ENCODE peak calls at places on chromosomes 2 and 18, in ten cellular contexts. H is H9, T is mammary epithelial cell, U is mesenchymal stem cell, O is fibroblast of lung, C is kidney, I is aorta, L is GM12878, A is heart left ventricle, B is GM23248. V is an unnamed sample.
A peak's percentile ranks its signal among the peaks of the same experiment; 100 is the strongest.

GRCh38 chr2:170829016-170829415 is 12.3 kb downstream of the GAD1 start:
- DNase-seq in B (no peak), U (no peak), I (no peak), H (no peak), O (no peak), T (no peak), L (no peak), A (no peak), C (no peak), V (no peak)

GRCh38 chr2:156405586-156405985 is 30.6 kb upstream of the GPD2 start:
- DNase-seq in A (no peak), L (no peak), H (no peak), O (no peak), U (peak; percentile 43), T (peak; percentile 6), C (no peak), B (peak; percentile 79), I (peak; percentile 49), V (no peak)

GRCh38 chr2:196743165-196743564 is 56.3 kb downstream of the GTF3C3 start:
- DNase-seq in I (no peak), H (peak; percentile 24), O (no peak), L (no peak), C (no peak), A (no peak), T (no peak), U (no peak), B (no peak), V (no peak)

GRCh38 chr18:12839057-12839525 is 44.9 kb downstream of the PTPN2 start:
- DNase-seq in T (peak; percentile 78), B (peak; percentile 16), I (no peak), H (no peak), U (peak; percentile 18), C (no peak), L (peak; percentile 79), A (no peak), O (no peak), V (peak; percentile 13)

GRCh38 chr2:98654702-98655488 is 46.5 kb downstream of the UNC50 start:
- DNase-seq in C (no peak), H (no peak), O (no peak), T (no peak), A (no peak), B (no peak), I (no peak), U (no peak), L (no peak), V (peak; percentile 75)

GRCh38 chr2:25341753-25342371 is at the start of gene DNMT3A:
- DNase-seq in L (no peak), U (peak; percentile 63), H (peak; percentile 62), B (peak; percentile 79), T (peak; percentile 50), O (peak; percentile 68), C (peak; percentile 93), A (peak; percentile 89), I (peak; percentile 83), V (peak; percentile 54)

GRCh38 chr2:182069416-182069815 is 83.8 kb downstream of the PPP1R1C start:
- DNase-seq in T (no peak), A (no peak), U (no peak), L (no peak), H (no peak), O (no peak), I (no peak), B (no peak), C (no peak), V (no peak)

GRCh38 chr2:196849895-196850294 is 40.7 kb upstream of the C2orf66 start:
- DNase-seq in L (no peak), B (peak; percentile 60), T (peak; percentile 26), H (no peak), U (peak; percentile 19), I (no peak), O (peak; percentile 31), A (no peak), C (no peak), V (no peak)

GRCh38 chr18:79246309-79247108 is 149.2 kb upstream of the NFATC1 start:
- DNase-seq in U (peak; percentile 72), C (peak; percentile 82), T (peak; percentile 78), L (peak; percentile 30), A (peak; percentile 83), B (peak; percentile 83), I (peak; percentile 74), O (peak; percentile 70), H (peak; percentile 88), V (peak; percentile 77)

GRCh38 chr2:8609357-8609804 is 72.5 kb upstream of the ID2 start:
- DNase-seq in U (peak; percentile 43), I (no peak), C (no peak), L (no peak), O (peak; percentile 44), B (no peak), A (no peak), H (peak; percentile 40), T (no peak), V (no peak)
- H3K4me1 ChIP-seq in U (peaks cover 5% of the 10 kb centered on the region), I (no peaks in the 10 kb centered on the region), C (no peaks in the 10 kb centered on the region), L (peaks cover 27% of the 10 kb centered on the region), O (peaks cover 4% of the 10 kb centered on the region), B (peaks cover 32% of the 10 kb centered on the region), A (peaks cover 6% of the 10 kb centered on the region), H (no peaks in the 10 kb centered on the region), T (no peaks in the 10 kb centered on the region), V (no peaks in the 10 kb centered on the region)

DNA sequence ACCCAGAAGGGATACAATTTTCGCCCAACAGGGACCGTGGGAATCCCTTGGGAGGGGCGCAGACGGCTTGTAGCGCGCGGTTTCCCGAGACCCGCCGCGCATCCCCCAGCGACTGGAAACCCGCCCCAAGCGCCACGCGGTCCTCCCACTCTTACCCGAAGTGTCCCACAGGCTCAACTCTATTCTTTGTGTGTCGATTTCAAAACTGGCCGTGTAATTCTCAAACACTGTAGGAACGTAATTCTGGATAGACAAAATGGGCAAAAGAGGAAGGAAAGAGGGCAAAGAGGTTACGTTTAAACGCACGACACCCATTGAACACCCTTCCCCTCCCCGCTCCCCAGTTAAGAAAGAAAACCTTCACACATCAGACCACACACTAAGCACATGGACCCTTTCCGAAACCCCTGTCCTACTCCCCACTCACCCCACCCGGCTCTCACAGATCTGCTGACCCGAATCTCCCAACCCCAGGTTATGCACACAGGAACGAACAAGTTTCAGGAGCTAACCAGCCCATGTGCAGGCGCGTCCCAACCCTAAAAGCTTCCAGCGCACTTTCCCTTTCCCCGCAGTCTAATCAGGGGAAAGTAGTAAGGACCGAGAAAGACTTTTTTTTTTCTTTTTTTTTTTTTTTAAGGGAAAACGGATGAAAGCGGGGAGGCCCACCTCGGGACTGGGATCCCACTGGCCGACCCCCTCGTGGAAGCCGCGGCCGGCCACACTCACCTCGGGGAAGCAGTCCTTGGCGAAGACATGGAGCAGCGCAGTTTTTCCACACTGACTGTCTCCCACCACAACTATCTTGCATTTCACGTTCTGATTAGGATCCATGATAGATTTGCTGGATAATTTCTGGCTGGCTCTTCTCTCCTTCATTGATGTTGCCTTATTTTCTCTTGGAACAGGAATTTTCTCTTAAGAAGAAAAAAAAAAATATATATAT is 655 bp downstream of the RND3 start:
- DNase-seq in O (peak; percentile 62), C (peak; percentile 73), H (peak; percentile 33), U (peak; percentile 61), A (no peak), T (no peak), L (no peak), I (peak; percentile 56), B (peak; percentile 69), V (no peak)
- H3K27ac ChIP-seq in O (peak overlapping the region; percentile 98), C (peak overlapping the region; percentile 98), H (no peak overlapping the region), U (peak overlapping the region; percentile 88), A (peak overlapping the region; percentile 98), T (peak overlapping the region; percentile 99), L (no peak overlapping the region), I (peak overlapping the region; percentile 64), B (peak overlapping the region; percentile 95), V (no peak overlapping the region)

GRCh38 chr2:172434821-172435607 is 7.6 kb downstream of the ITGA6 start:
- DNase-seq in L (no peak), I (no peak), C (no peak), O (peak; percentile 20), T (no peak), H (peak; percentile 57), B (no peak), U (peak; percentile 43), A (no peak), V (no peak)

GRCh38 chr2:172437419-172438063 is 10.2 kb downstream of the ITGA6 start:
- DNase-seq in L (peak; percentile 16), I (no peak), H (no peak), O (no peak), U (no peak), T (no peak), A (no peak), B (no peak), C (no peak), V (peak; percentile 35)

GRCh38 chr2:172433169-172433568 is 5.8 kb downstream of the ITGA6 start:
- DNase-seq in T (no peak), B (no peak), U (no peak), I (no peak), L (no peak), A (no peak), O (no peak), H (no peak), C (no peak), V (no peak)

GRCh38 chr2:172436889-172437288 is 9.5 kb downstream of the ITGA6 start:
- DNase-seq in O (no peak), A (no peak), B (no peak), U (no peak), T (peak; percentile 92), H (no peak), I (no peak), C (no peak), L (no peak), V (no peak)

GRCh38 chr2:172435608-172435911 is 8.2 kb downstream of the ITGA6 start:
- DNase-seq in I (no peak), C (no peak), A (no peak), H (no peak), O (no peak), L (no peak), U (no peak), B (no peak), T (no peak), V (no peak)
- H3K4me1 ChIP-seq in I (no peaks in the 10 kb centered on the region), C (peaks cover 35% of the 10 kb centered on the region), A (peaks cover 76% of the 10 kb centered on the region), H (peaks cover 41% of the 10 kb centered on the region), O (peaks cover 2% of the 10 kb centered on the region), L (peaks cover 8% of the 10 kb centered on the region), U (peaks cover 11% of the 10 kb centered on the region), B (peaks cover 29% of the 10 kb centered on the region), T (peaks cover 96% of the 10 kb centered on the region), V (peaks cover 67% of the 10 kb centered on the region)

GRCh38 chr2:237061356-237061755 is 24.3 kb upstream of the COPS8 start:
- DNase-seq in B (no peak), C (no peak), U (no peak), L (no peak), H (no peak), A (no peak), O (no peak), I (no peak), T (no peak), V (no peak)
- H3K27ac ChIP-seq in B (no peak overlapping the region), C (no peak overlapping the region), U (no peak overlapping the region), L (no peak overlapping the region), H (no peak overlapping the region), A (no peak overlapping the region), O (no peak overlapping the region), I (no peak overlapping the region), T (no peak overlapping the region), V (no peak overlapping the region)

DNA sequence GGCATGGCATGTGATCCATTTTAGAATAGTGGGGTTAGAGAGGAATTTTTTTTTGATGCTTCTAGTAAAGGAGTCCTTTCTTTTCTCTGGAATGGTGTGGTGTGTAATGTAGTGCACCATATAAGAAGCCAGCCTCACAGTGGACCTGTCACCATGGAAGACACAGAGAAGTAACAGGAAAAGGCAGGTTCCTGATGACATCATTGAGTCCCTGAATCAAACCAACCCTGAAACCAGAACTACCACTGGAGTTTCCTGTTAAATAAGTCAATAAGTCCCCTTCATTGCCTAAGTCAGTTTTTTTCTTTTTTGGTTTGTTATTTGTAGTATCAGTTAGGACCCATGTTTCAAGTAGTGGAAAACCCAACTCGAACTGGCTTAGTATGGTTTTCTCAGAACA is 11.9 kb downstream of the ADCYAP1 start:
- DNase-seq in C (no peak), U (no peak), A (no peak), B (no peak), T (no peak), I (no peak), H (no peak), O (no peak), L (no peak), V (no peak)
- H3K4me1 ChIP-seq in C (no peaks in the 10 kb centered on the region), U (no peaks in the 10 kb centered on the region), A (no peaks in the 10 kb centered on the region), B (no peaks in the 10 kb centered on the region), T (no peaks in the 10 kb centered on the region), I (no peaks in the 10 kb centered on the region), H (no peaks in the 10 kb centered on the region), O (no peaks in the 10 kb centered on the region), L (no peaks in the 10 kb centered on the region), V (no peaks in the 10 kb centered on the region)

V was measured in naive thymus-derived CD4-positive, alpha-beta T cell.